ENCODE peak calls at places on chromosomes 3 and 15, in nine cellular contexts. One of them, this sample, is unnamed.

GRCh38 chr3:172666181-172666872 is 44.5 kb downstream of the NCEH1 start:
- DNase-seq in left lung: no peak
- DNase-seq in fibroblast of the aortic adventitia: no peak
- DNase-seq in A549: no peak
- DNase-seq in ovary: no peak
- DNase-seq in kidney: no peak
- DNase-seq in choroid plexus epithelial cell: peak; percentile 58
- DNase-seq in hepatocyte: no peak
- DNase-seq in astrocyte of the spinal cord: no peak
- DNase-seq in this sample: no peak

GRCh38 chr15:77025941-77026411 is 31.1 kb downstream of the PSTPIP1 start:
- DNase-seq in left lung: peak; percentile 40
- DNase-seq in fibroblast of the aortic adventitia: no peak
- DNase-seq in A549: no peak
- DNase-seq in ovary: peak; percentile 7
- DNase-seq in kidney: no peak
- DNase-seq in choroid plexus epithelial cell: no peak
- DNase-seq in hepatocyte: no peak
- DNase-seq in astrocyte of the spinal cord: no peak
- DNase-seq in this sample: no peak

GRCh38 chr3:196660381-196661166 is 21.1 kb downstream of the NRROS start:
- DNase-seq in left lung: no peak
- DNase-seq in fibroblast of the aortic adventitia: no peak
- DNase-seq in A549: no peak
- DNase-seq in ovary: no peak
- DNase-seq in kidney: peak; percentile 70
- DNase-seq in choroid plexus epithelial cell: no peak
- DNase-seq in hepatocyte: no peak
- DNase-seq in astrocyte of the spinal cord: no peak
- DNase-seq in this sample: no peak

GRCh38 chr3:33026267-33026666 is 70.7 kb downstream of the GLB1 start:
- DNase-seq in left lung: no peak
- DNase-seq in fibroblast of the aortic adventitia: no peak
- DNase-seq in A549: no peak
- DNase-seq in ovary: no peak
- DNase-seq in kidney: no peak
- DNase-seq in choroid plexus epithelial cell: no peak
- DNase-seq in hepatocyte: no peak
- DNase-seq in astrocyte of the spinal cord: no peak
- DNase-seq in this sample: no peak

GRCh38 chr3:39267631-39268553 is 11.9 kb downstream of the CX3CR1 start:
- DNase-seq in left lung: no peak
- DNase-seq in fibroblast of the aortic adventitia: no peak
- DNase-seq in A549: no peak
- DNase-seq in ovary: no peak
- DNase-seq in kidney: no peak
- DNase-seq in choroid plexus epithelial cell: no peak
- DNase-seq in hepatocyte: no peak
- DNase-seq in astrocyte of the spinal cord: no peak
- DNase-seq in this sample: no peak

GRCh38 chr3:51539291-51539891 is 872 bp downstream of the RAD54L2 start:
- DNase-seq in left lung: no peak
- DNase-seq in fibroblast of the aortic adventitia: peak; percentile 52
- DNase-seq in A549: peak; percentile 27
- DNase-seq in ovary: no peak
- DNase-seq in kidney: no peak
- DNase-seq in choroid plexus epithelial cell: peak; percentile 60
- DNase-seq in hepatocyte: peak; percentile 46
- DNase-seq in astrocyte of the spinal cord: peak; percentile 56
- DNase-seq in this sample: peak; percentile 79

GRCh38 chr3:172918165-172918564 is 167.6 kb downstream of the ECT2 start:
- DNase-seq in left lung: no peak
- DNase-seq in fibroblast of the aortic adventitia: peak; percentile 75
- DNase-seq in A549: no peak
- DNase-seq in ovary: no peak
- DNase-seq in kidney: no peak
- DNase-seq in choroid plexus epithelial cell: peak; percentile 60
- DNase-seq in hepatocyte: peak; percentile 20
- DNase-seq in astrocyte of the spinal cord: peak; percentile 43
- DNase-seq in this sample: peak; percentile 10

GRCh38 chr15:58678683-58679082 is 70.8 kb downstream of the ADAM10 start:
- DNase-seq in left lung: no peak
- DNase-seq in fibroblast of the aortic adventitia: peak; percentile 10
- DNase-seq in A549: no peak
- DNase-seq in ovary: no peak
- DNase-seq in kidney: no peak
- DNase-seq in choroid plexus epithelial cell: peak; percentile 49
- DNase-seq in hepatocyte: no peak
- DNase-seq in astrocyte of the spinal cord: no peak
- DNase-seq in this sample: peak; percentile 17

DNA sequence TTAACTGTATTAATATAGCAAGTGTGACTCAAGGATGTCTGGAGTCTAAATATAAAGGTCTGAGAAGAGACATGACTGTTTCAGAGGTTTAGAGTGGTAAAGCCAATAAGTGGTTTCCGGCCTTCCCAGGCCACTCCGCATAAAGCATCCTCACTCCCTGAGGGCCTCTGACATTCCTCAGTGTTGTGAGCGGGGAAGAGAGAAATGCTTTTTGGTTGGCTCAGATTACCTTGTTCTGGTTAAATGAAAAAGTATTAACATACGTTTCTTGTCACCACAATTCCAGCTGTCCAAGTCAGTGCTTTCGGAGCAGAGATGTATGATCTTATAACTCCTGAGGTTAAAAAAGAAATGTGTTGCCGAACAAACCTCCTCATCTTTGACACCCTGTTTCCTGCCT is 103.8 kb downstream of the RBMS3 start:
- DNase-seq in left lung: no peak
- DNase-seq in fibroblast of the aortic adventitia: peak; percentile 91
- DNase-seq in A549: no peak
- DNase-seq in ovary: no peak
- DNase-seq in kidney: no peak
- DNase-seq in choroid plexus epithelial cell: peak; percentile 79
- DNase-seq in hepatocyte: peak; percentile 34
- DNase-seq in astrocyte of the spinal cord: peak; percentile 79
- DNase-seq in this sample: peak; percentile 80
- H3K4me3 ChIP-seq in left lung: no peak overlapping the region
- H3K4me3 ChIP-seq in fibroblast of the aortic adventitia: no peak overlapping the region
- H3K4me3 ChIP-seq in A549: no peak overlapping the region
- H3K4me3 ChIP-seq in ovary: no peak overlapping the region
- H3K4me3 ChIP-seq in kidney: no peak overlapping the region
- H3K4me3 ChIP-seq in choroid plexus epithelial cell: no peak overlapping the region
- H3K4me3 ChIP-seq in hepatocyte: no peak overlapping the region
- H3K4me3 ChIP-seq in astrocyte of the spinal cord: no peak overlapping the region
- H3K4me3 ChIP-seq in this sample: no peak overlapping the region

DNA sequence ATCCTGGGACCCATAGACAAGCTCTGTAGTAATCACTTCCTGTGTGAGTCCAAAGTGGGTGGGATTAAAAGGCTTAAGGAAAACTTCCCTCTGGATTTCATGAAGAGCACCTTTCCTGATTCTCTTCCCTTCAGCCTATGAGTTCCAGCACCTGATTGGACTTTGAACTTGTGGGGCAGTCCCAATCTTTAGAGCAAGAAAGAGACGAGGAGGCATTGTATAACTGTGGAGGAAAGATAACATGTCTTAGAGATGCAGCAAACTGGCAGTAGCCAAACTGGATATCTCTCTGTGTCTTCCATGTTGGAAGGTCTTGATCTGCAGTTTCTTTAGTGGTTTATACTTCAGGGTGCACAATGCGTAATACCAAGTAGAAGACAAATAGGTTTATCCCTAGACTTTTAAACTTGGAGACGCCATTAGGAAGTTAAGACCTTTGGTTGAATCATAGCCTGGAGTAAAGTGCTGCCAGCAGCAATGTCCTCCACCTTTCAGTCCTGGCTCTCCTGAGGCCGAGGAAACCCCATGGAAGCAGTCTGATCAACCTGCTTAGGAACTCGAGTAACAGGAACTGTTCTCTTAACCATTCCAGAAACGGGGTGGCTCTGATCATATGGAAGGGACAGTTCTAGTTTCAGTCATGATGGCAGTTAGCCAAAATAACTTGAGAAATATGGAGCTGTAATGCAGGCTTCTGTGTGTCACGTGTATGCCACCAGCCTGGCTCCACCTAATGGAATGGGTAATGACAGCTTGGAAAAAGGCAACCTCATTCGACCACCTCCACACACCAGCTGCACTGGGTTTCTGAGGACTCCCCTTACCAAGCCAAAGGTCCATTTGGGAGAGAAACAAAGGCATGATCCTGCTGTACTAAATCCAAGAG is 4.7 kb downstream of the EIF1B start:
- DNase-seq in left lung: no peak
- DNase-seq in fibroblast of the aortic adventitia: no peak
- DNase-seq in A549: no peak
- DNase-seq in ovary: no peak
- DNase-seq in kidney: no peak
- DNase-seq in choroid plexus epithelial cell: no peak
- DNase-seq in hepatocyte: peak; percentile 53
- DNase-seq in astrocyte of the spinal cord: no peak
- DNase-seq in this sample: peak; percentile 35
- H3K4me3 ChIP-seq in left lung: no peak overlapping the region
- H3K4me3 ChIP-seq in fibroblast of the aortic adventitia: no peak overlapping the region
- H3K4me3 ChIP-seq in A549: no peak overlapping the region
- H3K4me3 ChIP-seq in ovary: no peak overlapping the region
- H3K4me3 ChIP-seq in kidney: no peak overlapping the region
- H3K4me3 ChIP-seq in choroid plexus epithelial cell: no peak overlapping the region
- H3K4me3 ChIP-seq in hepatocyte: no peak overlapping the region
- H3K4me3 ChIP-seq in astrocyte of the spinal cord: no peak overlapping the region
- H3K4me3 ChIP-seq in this sample: no peak overlapping the region

DNA sequence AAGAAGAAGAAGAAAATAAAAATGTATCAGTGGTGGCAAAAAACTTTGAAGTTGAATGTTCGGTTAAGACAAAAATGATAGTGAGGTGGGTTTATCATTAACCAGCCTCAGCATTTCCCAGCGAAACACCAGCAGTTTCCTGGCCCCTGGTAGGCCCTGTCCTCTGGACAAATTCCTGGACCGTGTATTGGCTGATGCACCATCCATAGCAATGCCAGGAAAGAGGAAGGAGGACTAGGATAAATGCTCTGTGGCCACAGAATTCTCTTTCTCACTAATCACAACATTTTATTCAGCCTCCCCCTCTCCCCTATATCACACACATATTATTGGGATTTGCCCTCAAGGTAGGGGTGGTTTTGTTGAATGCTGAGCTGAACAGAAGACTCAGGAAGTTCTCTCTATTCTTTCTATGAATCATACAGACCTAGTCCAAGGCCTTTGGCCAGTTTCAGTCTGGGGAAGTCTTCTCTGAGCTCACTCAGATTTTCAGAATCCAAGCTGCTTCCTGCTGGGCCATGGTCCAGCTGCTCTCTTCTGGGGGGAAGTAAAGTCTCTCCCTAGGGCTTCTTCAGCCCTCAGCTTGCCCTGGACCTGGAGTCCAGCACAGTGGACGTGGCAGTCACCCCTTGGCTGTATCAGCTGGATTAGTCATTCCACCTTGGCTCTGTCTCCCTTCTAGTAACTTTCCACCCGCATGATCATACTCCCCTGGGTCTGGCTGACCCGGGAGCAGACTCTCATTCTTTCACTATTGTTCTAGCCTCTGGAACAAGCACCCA is 27.6 kb downstream of the SLC28A1 start:
- DNase-seq in left lung: no peak
- DNase-seq in fibroblast of the aortic adventitia: peak; percentile 100
- DNase-seq in A549: peak; percentile 89
- DNase-seq in ovary: peak; percentile 94
- DNase-seq in kidney: peak; percentile 97
- DNase-seq in choroid plexus epithelial cell: peak; percentile 99
- DNase-seq in hepatocyte: peak; percentile 73
- DNase-seq in astrocyte of the spinal cord: peak; percentile 99
- DNase-seq in this sample: peak; percentile 100
- H3K4me3 ChIP-seq in left lung: no peak overlapping the region
- H3K4me3 ChIP-seq in fibroblast of the aortic adventitia: no peak overlapping the region
- H3K4me3 ChIP-seq in A549: no peak overlapping the region
- H3K4me3 ChIP-seq in ovary: no peak overlapping the region
- H3K4me3 ChIP-seq in kidney: no peak overlapping the region
- H3K4me3 ChIP-seq in choroid plexus epithelial cell: no peak overlapping the region
- H3K4me3 ChIP-seq in hepatocyte: no peak overlapping the region
- H3K4me3 ChIP-seq in astrocyte of the spinal cord: no peak overlapping the region
- H3K4me3 ChIP-seq in this sample: no peak overlapping the region

DNA sequence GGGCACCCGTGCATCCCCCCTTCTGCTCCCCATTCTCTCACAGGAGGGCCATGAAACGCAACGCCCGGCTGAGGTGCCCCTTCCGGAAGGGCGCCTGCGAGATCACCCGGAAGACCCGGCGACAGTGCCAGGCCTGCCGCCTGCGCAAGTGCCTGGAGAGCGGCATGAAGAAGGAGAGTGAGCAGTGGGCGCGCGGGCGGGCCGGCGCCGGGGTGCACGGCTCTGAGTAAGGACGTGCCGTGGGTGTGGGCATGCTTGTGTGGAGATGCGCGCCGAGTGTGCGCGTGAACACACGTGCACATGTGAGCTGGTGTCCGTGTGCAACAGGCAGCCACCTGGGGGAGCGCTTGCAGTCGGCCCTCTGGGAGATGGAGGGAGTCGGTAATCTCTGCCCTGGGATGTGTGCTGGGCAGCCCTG is 28.1 kb downstream of the NR1I2 start:
- DNase-seq in left lung: peak; percentile 87
- DNase-seq in fibroblast of the aortic adventitia: peak; percentile 16
- DNase-seq in A549: no peak
- DNase-seq in ovary: no peak
- DNase-seq in kidney: peak; percentile 81
- DNase-seq in choroid plexus epithelial cell: peak; percentile 30
- DNase-seq in hepatocyte: peak; percentile 23
- DNase-seq in astrocyte of the spinal cord: peak; percentile 26
- DNase-seq in this sample: peak; percentile 31
- H3K4me3 ChIP-seq in left lung: peak overlapping the region; percentile 42
- H3K4me3 ChIP-seq in fibroblast of the aortic adventitia: peak overlapping the region; percentile 53
- H3K4me3 ChIP-seq in A549: no peak overlapping the region
- H3K4me3 ChIP-seq in ovary: peak overlapping the region; percentile 12
- H3K4me3 ChIP-seq in kidney: peak overlapping the region; percentile 61
- H3K4me3 ChIP-seq in choroid plexus epithelial cell: peak overlapping the region; percentile 56
- H3K4me3 ChIP-seq in hepatocyte: no peak overlapping the region
- H3K4me3 ChIP-seq in astrocyte of the spinal cord: peak overlapping the region; percentile 36
- H3K4me3 ChIP-seq in this sample: peak overlapping the region; percentile 44

GRCh38 chr15:88048237-88048636 is 208.3 kb downstream of the NTRK3 start:
- DNase-seq in left lung: no peak
- DNase-seq in fibroblast of the aortic adventitia: no peak
- DNase-seq in A549: no peak
- DNase-seq in ovary: no peak
- DNase-seq in kidney: no peak
- DNase-seq in choroid plexus epithelial cell: no peak
- DNase-seq in hepatocyte: no peak
- DNase-seq in astrocyte of the spinal cord: no peak
- DNase-seq in this sample: no peak

GRCh38 chr15:88048759-88049158 is 207.8 kb downstream of the NTRK3 start:
- DNase-seq in left lung: no peak
- DNase-seq in fibroblast of the aortic adventitia: no peak
- DNase-seq in A549: no peak
- DNase-seq in ovary: no peak
- DNase-seq in kidney: no peak
- DNase-seq in choroid plexus epithelial cell: no peak
- DNase-seq in hepatocyte: no peak
- DNase-seq in astrocyte of the spinal cord: no peak
- DNase-seq in this sample: no peak

GRCh38 chr15:88049509-88049908 is 207.0 kb downstream of the NTRK3 start:
- DNase-seq in left lung: no peak
- DNase-seq in fibroblast of the aortic adventitia: no peak
- DNase-seq in A549: no peak
- DNase-seq in ovary: no peak
- DNase-seq in kidney: no peak
- DNase-seq in choroid plexus epithelial cell: no peak
- DNase-seq in hepatocyte: no peak
- DNase-seq in astrocyte of the spinal cord: no peak
- DNase-seq in this sample: no peak
- H3K4me3 ChIP-seq in left lung: no peak overlapping the region
- H3K4me3 ChIP-seq in fibroblast of the aortic adventitia: no peak overlapping the region
- H3K4me3 ChIP-seq in A549: no peak overlapping the region
- H3K4me3 ChIP-seq in ovary: no peak overlapping the region
- H3K4me3 ChIP-seq in kidney: no peak overlapping the region
- H3K4me3 ChIP-seq in choroid plexus epithelial cell: no peak overlapping the region
- H3K4me3 ChIP-seq in hepatocyte: no peak overlapping the region
- H3K4me3 ChIP-seq in astrocyte of the spinal cord: no peak overlapping the region
- H3K4me3 ChIP-seq in this sample: no peak overlapping the region

This sample was measured in fibroblast of mammary gland.